ENCODE peak calls at places on chromosome 22, in four cellular contexts. R, M, E and S are unnamed samples.

GRCh38 chr22:49218142-49218541 is 609.5 kb downstream of the BRD1 start:
- DNase-seq in R (peak), M (no peak), E (no peak), S (no peak)

GRCh38 chr22:48224332-48224731 is 1461.9 kb downstream of the TBC1D22A start:
- DNase-seq in R (no peak), M (no peak), E (no peak), S (no peak)

GRCh38 chr22:49453816-49454215 is 373.9 kb downstream of the BRD1 start:
- DNase-seq in R (no peak), M (no peak), E (no peak), S (no peak)

GRCh38 chr22:47944941-47945340 is 1182.5 kb downstream of the TBC1D22A start:
- DNase-seq in R (no peak), M (no peak), E (no peak), S (no peak)

GRCh38 chr22:48893288-48894063 is 934.2 kb downstream of the BRD1 start:
- DNase-seq in R (no peak), M (no peak), E (no peak), S (no peak)

GRCh38 chr22:49205401-49205800 is 622.3 kb downstream of the BRD1 start:
- DNase-seq in R (peak), M (no peak), E (no peak), S (no peak)

GRCh38 chr22:20881231-20881630 is 22.4 kb downstream of the SNAP29 start:
- DNase-seq in R (no peak), M (no peak), E (no peak), S (no peak)

GRCh38 chr22:41001722-41002122 is 50.5 kb downstream of the RBX1 start:
- DNase-seq in R (no peak), M (peak), E (no peak), S (no peak)

GRCh38 chr22:25054943-25055511 is 102.5 kb downstream of the KIAA1671 start:
- DNase-seq in R (no peak), M (no peak), E (no peak), S (no peak)

GRCh38 chr22:42747701-42748513 is 27.2 kb upstream of the A4GALT start:
- DNase-seq in R (no peak), M (peak), E (no peak), S (peak)

GRCh38 chr22:32971252-32971651 is 86.9 kb downstream of the SYN3 start:
- DNase-seq in R (no peak), M (no peak), E (no peak), S (no peak)

GRCh38 chr22:19361501-19362103 is 69.9 kb downstream of the HIRA start:
- DNase-seq in R (no peak), M (no peak), E (peak), S (no peak)

GRCh38 chr22:36797988-36798670 is 18.7 kb downstream of the PVALB start:
- DNase-seq in R (no peak), M (no peak), E (no peak), S (no peak)

GRCh38 chr22:32478994-32479393 is 4.4 kb downstream of the FBXO7 start:
- DNase-seq in R (no peak), M (no peak), E (no peak), S (no peak)

GRCh38 chr22:19610518-19611253 is 86.5 kb upstream of the CLDN5 start:
- DNase-seq in R (no peak), M (no peak), E (no peak), S (no peak)

GRCh38 chr22:48603621-48604320 is 1223.9 kb downstream of the BRD1 start:
- DNase-seq in R (no peak), M (no peak), E (no peak), S (no peak)

GRCh38 chr22:42277988-42278776 is 7.7 kb upstream of the TCF20 start:
- DNase-seq in R (no peak), M (no peak), E (no peak), S (no peak)

GRCh38 chr22:32987081-32987631 is 71.0 kb downstream of the SYN3 start:
- DNase-seq in R (peak), M (no peak), E (no peak), S (peak)

GRCh38 chr22:19762315-19763140 is 1.9 kb downstream of the TBX1 start:
- DNase-seq in R (peak), M (no peak), E (no peak), S (no peak)

GRCh38 chr22:24180316-24181087 is 785 bp upstream of the SUSD2 start:
- DNase-seq in R (no peak), M (no peak), E (no peak), S (no peak)

DNA sequence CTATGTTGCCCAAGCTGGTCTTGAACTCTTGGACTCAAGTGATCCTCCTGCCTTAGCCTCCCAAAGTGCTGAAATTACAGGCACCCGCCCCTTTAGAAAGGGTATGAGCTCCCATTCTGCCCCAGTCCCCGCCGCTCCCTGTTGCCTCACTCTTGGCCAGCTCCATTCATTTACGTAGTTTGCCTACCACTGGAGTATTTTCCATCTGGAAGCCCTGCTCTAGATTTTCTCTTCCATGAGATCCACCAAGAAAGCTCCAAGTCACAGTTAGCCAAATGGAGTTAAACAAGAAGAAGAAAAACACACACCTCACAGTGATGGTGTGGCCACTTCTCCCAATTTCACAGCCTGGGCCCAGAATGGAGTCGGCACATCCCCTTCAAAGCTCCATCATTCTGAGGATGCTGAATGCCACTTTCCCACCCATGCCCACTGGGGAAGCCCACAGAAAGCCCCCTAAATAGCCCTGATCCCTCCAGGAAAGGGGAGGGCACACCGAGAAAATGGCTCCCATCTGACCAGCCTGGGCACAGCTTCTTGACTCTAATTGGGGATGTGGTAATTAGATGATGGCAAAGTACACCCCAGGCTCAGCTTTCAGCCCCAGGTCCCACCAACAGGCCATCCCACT is 381.3 kb downstream of the MN1 start:
- DNase-seq in R (no peak), M (no peak), E (no peak), S (no peak)
- H3K4me3 ChIP-seq in R (no peak), M (no peak), E (no peak), S (no peak)

GRCh38 chr22:38072322-38073149 is 11.4 kb downstream of the SLC16A8 start:
- DNase-seq in R (no peak), M (no peak), E (no peak), S (no peak)
- TF ChIP-seq SUZ12 in R (no peak), M (no peak), E (no peak), S (no peak)

GRCh38 chr22:44497218-44497903 is 672 bp downstream of the RTL6 start:
- DNase-seq in R (peak), M (no peak), E (no peak), S (no peak)

GRCh38 chr22:44497904-44498242 is at the start of gene RTL6:
- DNase-seq in R (no peak), M (no peak), E (no peak), S (no peak)

GRCh38 chr22:44496844-44497217 is 1.2 kb downstream of the RTL6 start:
- DNase-seq in R (no peak), M (no peak), E (no peak), S (no peak)

GRCh38 chr22:44496305-44496704 is 1.7 kb downstream of the RTL6 start:
- DNase-seq in R (no peak), M (no peak), E (no peak), S (no peak)

DNA sequence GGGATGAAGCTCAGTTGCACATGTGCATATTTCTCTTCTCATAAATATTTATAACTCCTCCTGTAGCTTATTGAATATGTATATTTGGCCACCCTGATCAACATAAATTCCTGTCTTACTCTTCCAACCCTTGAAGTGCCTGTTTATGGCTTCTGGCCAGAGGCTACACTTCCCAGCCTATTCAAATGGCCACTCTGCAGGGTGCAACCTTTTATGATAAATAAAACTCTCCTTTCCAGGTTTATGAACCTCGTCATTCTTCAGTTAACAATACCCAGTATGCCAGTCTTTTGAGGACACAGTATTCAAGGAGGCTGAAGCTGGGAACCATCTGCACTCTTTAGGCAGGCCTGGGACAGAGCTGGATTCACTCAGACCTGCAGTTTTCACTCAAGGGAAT is 2.6 kb upstream of the RTL6 start:
- DNase-seq in R (no peak), M (no peak), E (no peak), S (no peak)
- TF ChIP-seq YY1 in R (no peak), M (no peak), E (no peak), S (no peak)

GRCh38 chr22:46267431-46268279 is at the start of gene TTC38:
- DNase-seq in R (peak), M (peak), E (no peak), S (peak)

GRCh38 chr22:46259374-46259773 is 3.8 kb downstream of the PKDREJ start:
- DNase-seq in R (no peak), M (no peak), E (no peak), S (no peak)

GRCh38 chr22:46262449-46263207 is 515 bp downstream of the PKDREJ start:
- DNase-seq in R (peak), M (no peak), E (no peak), S (peak)

GRCh38 chr22:46260038-46260437 is 3.1 kb downstream of the PKDREJ start:
- DNase-seq in R (no peak), M (no peak), E (no peak), S (no peak)

GRCh38 chr22:46263208-46263575 is at the start of gene PKDREJ:
- DNase-seq in R (peak), M (no peak), E (no peak), S (no peak)
- H3K4me3 ChIP-seq in R (peak), M (no peak), E (no peak), S (peak)